ENCODE peak calls at places on chromosomes 6 and 20, in eight cellular contexts. H is spleen, X is astrocyte of the spinal cord, C is fibroblast of lung, Z is cardiac muscle cell, L is transverse colon, E is lower leg skin, W is skeletal muscle cell. I is an unnamed sample.

GRCh38 chr6:75612921-75613534 is 11.3 kb downstream of the SENP6 start:
- DNase-seq in H (no peak), X (no peak), C (no peak), Z (no peak), L (no peak), E (no peak), W (no peak), I (no peak)

GRCh38 chr6:33088258-33088930 is 12.6 kb downstream of the HLA-DPB1 start:
- DNase-seq in H (no peak), X (no peak), C (peak), Z (no peak), L (no peak), E (no peak), W (no peak), I (no peak)

GRCh38 chr20:61619751-61620150 is 367.7 kb downstream of the CDH4 start:
- DNase-seq in H (no peak), X (no peak), C (no peak), Z (no peak), L (no peak), E (no peak), W (no peak), I (no peak)

GRCh38 chr6:105815657-105816555 is 270.2 kb upstream of the PRDM1 start:
- DNase-seq in H (no peak), X (no peak), C (no peak), Z (no peak), L (no peak), E (no peak), W (no peak), I (no peak)

GRCh38 chr6:31728767-31729514 is at the start of gene DDAH2:
- DNase-seq in H (peak), X (no peak), C (no peak), Z (no peak), L (peak), E (peak), W (no peak), I (peak)

GRCh38 chr6:34929241-34929978 is 40.4 kb downstream of the ANKS1A start:
- DNase-seq in H (no peak), X (no peak), C (no peak), Z (no peak), L (no peak), E (no peak), W (no peak), I (no peak)

GRCh38 chr6:113871975-113872374 is 14.8 kb downstream of the MARCKS start:
- DNase-seq in H (no peak), X (no peak), C (no peak), Z (no peak), L (no peak), E (no peak), W (no peak), I (no peak)

GRCh38 chr6:105781248-105781647 is 304.9 kb upstream of the PRDM1 start:
- DNase-seq in H (no peak), X (no peak), C (no peak), Z (no peak), L (no peak), E (no peak), W (no peak), I (no peak)

GRCh38 chr6:113842165-113842564 is 15.0 kb upstream of the MARCKS start:
- DNase-seq in H (no peak), X (peak), C (peak), Z (no peak), L (no peak), E (no peak), W (no peak), I (no peak)

GRCh38 chr20:13286600-13286999 is 65.5 kb downstream of the ISM1 start:
- DNase-seq in H (no peak), X (no peak), C (no peak), Z (no peak), L (no peak), E (peak), W (no peak), I (no peak)

GRCh38 chr6:146790561-146791091 is 191.9 kb downstream of the ADGB start:
- DNase-seq in H (no peak), X (no peak), C (no peak), Z (no peak), L (no peak), E (no peak), W (no peak), I (no peak)

GRCh38 chr6:116314878-116315277 is 35.1 kb upstream of the TSPYL1 start:
- DNase-seq in H (no peak), X (no peak), C (no peak), Z (peak), L (no peak), E (no peak), W (no peak), I (peak)

GRCh38 chr6:25219147-25219546 is 60.0 kb upstream of the CARMIL1 start:
- DNase-seq in H (no peak), X (no peak), C (no peak), Z (no peak), L (no peak), E (no peak), W (no peak), I (no peak)

GRCh38 chr20:14963262-14963663 is 625.9 kb upstream of the FLRT3 start:
- DNase-seq in H (no peak), X (no peak), C (peak), Z (peak), L (no peak), E (no peak), W (peak), I (no peak)

GRCh38 chr6:38068854-38069253 is 249.3 kb downstream of the ZFAND3 start:
- DNase-seq in H (no peak), X (no peak), C (no peak), Z (peak), L (no peak), E (no peak), W (no peak), I (no peak)

GRCh38 chr6:8064638-8065518 is 689 bp upstream of the BLOC1S5 start:
- DNase-seq in H (no peak), X (no peak), C (no peak), Z (no peak), L (no peak), E (no peak), W (no peak), I (no peak)

DNA sequence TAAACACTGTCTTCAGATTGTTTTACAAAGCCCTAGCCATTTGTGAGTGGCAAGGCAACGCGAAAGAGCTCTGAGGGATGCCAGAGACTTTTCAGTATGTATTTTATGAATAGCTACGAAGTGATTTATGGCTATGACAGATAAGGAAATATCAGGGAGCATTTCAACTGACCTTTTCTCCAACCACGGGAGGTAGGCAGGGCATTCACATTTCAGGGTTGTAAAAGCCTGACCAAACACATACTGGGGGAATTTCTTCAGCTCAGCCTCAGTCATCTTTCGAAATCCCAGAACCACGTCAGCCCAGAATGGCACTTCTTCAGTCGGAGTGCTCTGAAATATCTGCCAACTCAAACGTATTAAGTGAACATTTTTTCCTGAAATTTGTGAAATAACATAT is 10.8 kb downstream of the DDO start:
- DNase-seq in H (no peak), X (no peak), C (no peak), Z (peak), L (no peak), E (no peak), W (no peak), I (no peak)
- H3K4me3 ChIP-seq in H (no peak), X (no peak), C (no peak), Z (no peak), L (no peak), E (no peak), W (no peak), I (no peak)

GRCh38 chr20:34312544-34313217 is 9.5 kb upstream of the AHCY start:
- DNase-seq in H (peak), X (peak), C (peak), Z (peak), L (peak), E (peak), W (peak), I (peak)
- H3K4me3 ChIP-seq in H (no peak), X (peak), C (peak), Z (no peak), L (no peak), E (no peak), W (peak), I (peak)

DNA sequence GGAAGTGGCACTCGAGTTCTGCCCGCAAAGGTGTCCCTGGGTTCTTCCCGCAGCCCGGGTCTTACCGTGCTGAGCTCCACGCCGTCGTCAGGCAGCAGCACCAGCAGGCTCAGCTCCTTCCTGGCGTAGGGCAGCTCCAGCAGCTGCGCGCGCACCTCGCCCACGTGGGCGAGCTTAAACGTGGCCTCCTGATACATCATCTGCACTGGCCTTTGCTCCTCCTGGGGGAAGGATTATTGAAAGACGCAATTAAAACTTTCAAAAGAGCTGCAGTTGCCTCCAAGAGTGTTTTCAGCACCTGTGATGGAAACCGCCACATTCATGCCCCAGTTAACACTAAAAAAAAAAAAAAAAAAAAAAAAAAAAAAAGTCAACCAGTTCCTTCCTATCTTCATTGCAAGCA is 11.3 kb downstream of the SERPINB9 start:
- DNase-seq in H (peak), X (no peak), C (no peak), Z (no peak), L (peak), E (no peak), W (peak), I (no peak)
- H3K4me3 ChIP-seq in H (peak), X (no peak), C (no peak), Z (no peak), L (no peak), E (no peak), W (peak), I (no peak)

DNA sequence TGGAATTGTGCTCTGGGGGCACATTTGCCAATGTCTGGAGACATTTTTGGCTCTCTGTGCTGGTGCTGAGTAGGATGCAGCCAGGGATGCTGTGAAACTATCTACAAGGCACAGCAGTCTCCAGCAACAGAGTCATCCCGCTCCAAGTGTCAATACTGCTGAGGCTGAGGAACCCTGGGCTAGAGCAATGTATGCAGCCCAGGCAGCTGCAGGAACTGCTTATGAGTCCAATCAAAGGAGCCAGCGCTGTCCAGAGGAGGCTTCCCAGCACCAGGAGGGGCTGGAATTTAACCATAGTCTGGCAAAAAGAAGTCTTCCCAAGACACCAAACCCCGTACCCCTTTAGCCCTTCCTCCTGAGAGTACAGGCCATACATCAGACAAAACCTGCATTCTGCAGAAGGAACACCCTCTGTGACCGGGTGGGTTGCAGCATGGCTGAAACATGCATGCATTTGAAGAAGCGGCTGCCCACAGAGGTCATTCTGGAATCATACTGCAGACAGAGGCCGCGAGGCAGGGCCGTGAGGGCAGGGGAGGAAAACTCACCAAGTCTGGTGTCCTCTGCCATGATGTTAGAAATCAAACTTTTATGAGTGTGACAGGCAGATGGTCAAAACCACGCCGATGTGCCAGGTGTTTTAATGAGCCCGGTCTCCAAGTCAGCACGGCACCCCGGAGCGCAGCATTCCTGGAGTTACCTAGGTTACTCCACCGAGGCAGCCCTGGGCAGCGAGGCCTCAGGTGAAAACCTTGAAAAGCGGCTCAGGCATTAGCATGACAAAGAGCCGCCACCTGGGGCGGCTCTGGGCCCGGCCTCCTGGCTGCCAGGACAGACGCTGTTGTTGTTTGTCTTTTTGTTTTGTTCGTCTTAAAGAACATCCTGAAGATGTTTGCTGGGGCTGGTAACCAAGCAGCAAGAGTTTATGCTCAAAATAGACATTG is 255.4 kb downstream of the ERMARD start:
- DNase-seq in H (peak), X (no peak), C (no peak), Z (no peak), L (no peak), E (peak), W (no peak), I (no peak)
- H3K4me3 ChIP-seq in H (no peak), X (no peak), C (no peak), Z (no peak), L (no peak), E (no peak), W (no peak), I (no peak)

GRCh38 chr20:56629464-56630085 is 469 bp downstream of the TFAP2C start:
- DNase-seq in H (no peak), X (no peak), C (no peak), Z (no peak), L (no peak), E (no peak), W (no peak), I (no peak)
- H3K4me3 ChIP-seq in H (peak), X (peak), C (no peak), Z (peak), L (peak), E (peak), W (peak), I (peak)

GRCh38 chr20:1946762-1947534 is 46.9 kb downstream of the PDYN start:
- DNase-seq in H (peak), X (no peak), C (peak), Z (peak), L (no peak), E (peak), W (no peak), I (no peak)

GRCh38 chr20:1945660-1946059 is 48.2 kb downstream of the PDYN start:
- DNase-seq in H (no peak), X (no peak), C (no peak), Z (no peak), L (no peak), E (no peak), W (no peak), I (no peak)

GRCh38 chr20:1946442-1946761 is 47.5 kb downstream of the PDYN start:
- DNase-seq in H (no peak), X (no peak), C (no peak), Z (no peak), L (no peak), E (peak), W (no peak), I (no peak)

GRCh38 chr20:1949306-1949705 is 44.6 kb downstream of the PDYN start:
- DNase-seq in H (no peak), X (no peak), C (no peak), Z (no peak), L (no peak), E (peak), W (no peak), I (no peak)

GRCh38 chr20:1947535-1947846 is 46.4 kb downstream of the PDYN start:
- DNase-seq in H (no peak), X (no peak), C (no peak), Z (no peak), L (no peak), E (peak), W (no peak), I (no peak)
- H3K4me3 ChIP-seq in H (no peak), X (no peak), C (no peak), Z (peak), L (no peak), E (no peak), W (no peak), I (peak)

GRCh38 chr6:158642805-158643489 is 1.6 kb downstream of the DYNLT1 start:
- DNase-seq in H (no peak), X (no peak), C (peak), Z (peak), L (no peak), E (peak), W (no peak), I (peak)
- H3K4me3 ChIP-seq in H (peak), X (peak), C (peak), Z (peak), L (no peak), E (no peak), W (peak), I (peak)